ENCODE peak calls at places on chromosomes 13 and 19, in four cellular contexts. A, B, D and L are unnamed samples.

GRCh38 chr13:97254809-97255208 is 32.7 kb downstream of the MBNL2 start:
- DNase-seq in A (no peak), B (no peak), D (no peak), L (no peak)

GRCh38 chr19:48539503-48540096 is 12.4 kb upstream of the SULT2B1 start:
- DNase-seq in A (no peak), B (no peak), D (peak), L (peak)

GRCh38 chr13:61695147-61695546 is 279.5 kb upstream of the PCDH20 start:
- DNase-seq in A (no peak), B (no peak), D (no peak), L (no peak)

GRCh38 chr13:44810067-44810840 is 179.0 kb downstream of the NUFIP1 start:
- DNase-seq in A (no peak), B (no peak), D (peak), L (peak)

GRCh38 chr13:99527346-99527745 is 26.1 kb downstream of the TM9SF2 start:
- DNase-seq in A (no peak), B (peak), D (no peak), L (no peak)

GRCh38 chr13:50873481-50873880 is 30.0 kb upstream of the DLEU7 start:
- DNase-seq in A (no peak), B (no peak), D (no peak), L (no peak)

GRCh38 chr13:90447735-90448103 is 899.8 kb upstream of the MIR17HG start:
- DNase-seq in A (no peak), B (no peak), D (peak), L (no peak)

GRCh38 chr13:110430391-110431338 is 123.6 kb downstream of the COL4A2 start:
- DNase-seq in A (no peak), B (no peak), D (no peak), L (no peak)

GRCh38 chr19:10817291-10818038 is 18.5 kb downstream of the TMED1 start:
- DNase-seq in A (no peak), B (no peak), D (peak), L (peak)

GRCh38 chr13:23681253-23681652 is 111.0 kb downstream of the TNFRSF19 start:
- DNase-seq in A (no peak), B (no peak), D (peak), L (no peak)

GRCh38 chr13:76758257-76758656 is 127.9 kb downstream of the KCTD12 start:
- DNase-seq in A (no peak), B (no peak), D (peak), L (peak)

GRCh38 chr19:3154957-3155736 is 19.3 kb downstream of the GNA15 start:
- DNase-seq in A (no peak), B (peak), D (peak), L (peak)

GRCh38 chr13:47903836-47904235 is 97.2 kb downstream of the SUCLA2 start:
- DNase-seq in A (no peak), B (no peak), D (peak), L (no peak)

GRCh38 chr13:51148223-51148951 is 37.3 kb upstream of the C13orf42 start:
- DNase-seq in A (no peak), B (no peak), D (peak), L (no peak)

GRCh38 chr13:105627270-105627669 is 908.2 kb downstream of the EFNB2 start:
- DNase-seq in A (no peak), B (no peak), D (peak), L (no peak)

GRCh38 chr13:42497798-42498197 is 76.2 kb upstream of the TNFSF11 start:
- DNase-seq in A (no peak), B (no peak), D (peak), L (no peak)

GRCh38 chr13:114142640-114143490 is 10.4 kb upstream of the RASA3 start:
- DNase-seq in A (no peak), B (peak), D (no peak), L (no peak)

GRCh38 chr13:104006625-104007061 is 940.4 kb upstream of the SLC10A2 start:
- DNase-seq in A (no peak), B (no peak), D (peak), L (peak)

GRCh38 chr19:16520074-16520973 is 21.9 kb downstream of the CHERP start:
- DNase-seq in A (no peak), B (no peak), D (no peak), L (no peak)

GRCh38 chr19:10686661-10687517 is 14.3 kb upstream of the QTRT1 start:
- DNase-seq in A (no peak), B (no peak), D (no peak), L (no peak)

GRCh38 chr13:95644611-95645052 is at the start of gene DZIP1:
- DNase-seq in A (peak), B (no peak), D (peak), L (peak)

GRCh38 chr13:31814523-31814922 is 75.2 kb downstream of the RXFP2 start:
- DNase-seq in A (no peak), B (no peak), D (no peak), L (no peak)

GRCh38 chr13:35953537-35954206 is 177.5 kb downstream of the DCLK1 start:
- DNase-seq in A (peak), B (no peak), D (peak), L (peak)

GRCh38 chr13:75760182-75760981 is 124.3 kb downstream of the LMO7 start:
- DNase-seq in A (no peak), B (peak), D (no peak), L (no peak)

GRCh38 chr13:99322297-99323103 is 15.3 kb upstream of the GPR183 start:
- DNase-seq in A (no peak), B (no peak), D (peak), L (no peak)

GRCh38 chr13:31629085-31629785 is 110.1 kb upstream of the RXFP2 start:
- DNase-seq in A (no peak), B (no peak), D (peak), L (no peak)

GRCh38 chr13:41505209-41505835 is 48.0 kb downstream of the RGCC start:
- DNase-seq in A (no peak), B (no peak), D (peak), L (no peak)

GRCh38 chr19:29745253-29745652 is 30.2 kb upstream of the C19orf12 start:
- DNase-seq in A (no peak), B (no peak), D (no peak), L (no peak)

GRCh38 chr13:83232626-83233025 is 649.6 kb downstream of the SLITRK1 start:
- DNase-seq in A (no peak), B (no peak), D (no peak), L (no peak)

GRCh38 chr13:94583926-94584325 is 12.0 kb downstream of the TGDS start:
- DNase-seq in A (no peak), B (no peak), D (peak), L (no peak)

GRCh38 chr13:94657167-94657566 is 55.2 kb downstream of the SOX21 start:
- DNase-seq in A (no peak), B (no peak), D (peak), L (no peak)

GRCh38 chr13:113786262-113786841 is 27.3 kb downstream of the TMEM255B start:
- DNase-seq in A (no peak), B (peak), D (peak), L (no peak)

GRCh38 chr13:41603917-41604316 is 146.6 kb downstream of the RGCC start:
- DNase-seq in A (no peak), B (no peak), D (peak), L (peak)

GRCh38 chr19:35058370-35058769 is 16.8 kb downstream of the HPN start:
- DNase-seq in A (no peak), B (no peak), D (no peak), L (no peak)

GRCh38 chr13:100347941-100348340 is 240.6 kb downstream of the GGACT start:
- DNase-seq in A (no peak), B (no peak), D (peak), L (no peak)

GRCh38 chr13:59744747-59745394 is 418.9 kb downstream of the DIAPH3 start:
- DNase-seq in A (no peak), B (no peak), D (peak), L (no peak)